ENCODE peak calls at places on chromosomes 16 and 17, in eight cellular contexts. D is AG09309; A is fibroblast of the aortic adventitia; X is CD8-positive, alpha-beta memory T cell; C is CD8-positive, alpha-beta T cell; Q is cardiac fibroblast; Y is bronchial epithelial cell; O is mucosa of descending colon. W is an unnamed sample.
A peak's percentile ranks its signal among the peaks of the same experiment; 100 is the strongest.

GRCh38 chr17:61878984-61879612 is 15.8 kb upstream of the BRIP1 start:
- DNase-seq in Y (no peak), O (no peak), Q (no peak), A (no peak), D (no peak), X (no peak), C (no peak), W (no peak)

GRCh38 chr16:54431041-54431996 is 144.7 kb upstream of the IRX3 start:
- DNase-seq in Q (peak; percentile 23), O (no peak), C (no peak), X (no peak), D (no peak), Y (peak; percentile 12), A (peak; percentile 23), W (no peak)

GRCh38 chr17:4175921-4176802 is 33.2 kb downstream of the CYB5D2 start:
- DNase-seq in O (no peak), Q (no peak), C (peak; percentile 58), Y (no peak), X (peak; percentile 36), A (no peak), D (no peak), W (no peak)

GRCh38 chr17:4539576-4540223 is 15.5 kb downstream of the MYBBP1A start:
- DNase-seq in O (no peak), A (no peak), C (no peak), X (no peak), Y (no peak), D (no peak), Q (no peak), W (no peak)

GRCh38 chr16:81432899-81433560 is 11.6 kb upstream of the CMIP start:
- DNase-seq in D (no peak), Y (no peak), X (no peak), C (no peak), A (no peak), O (no peak), Q (no peak), W (no peak)

GRCh38 chr16:21950782-21951521 is 2.2 kb upstream of the UQCRC2 start:
- DNase-seq in Q (peak; percentile 54), X (no peak), C (peak; percentile 33), D (no peak), A (peak; percentile 55), Y (peak; percentile 50), O (no peak), W (no peak)

GRCh38 chr17:15260376-15261062 is 4.6 kb downstream of the PMP22 start:
- DNase-seq in Q (peak; percentile 93), C (peak; percentile 26), O (peak; percentile 91), Y (peak; percentile 24), D (peak; percentile 70), X (peak; percentile 26), A (peak; percentile 95), W (peak; percentile 62)

GRCh38 chr16:50151744-50152143 is 1.4 kb upstream of the TENT4B start:
- DNase-seq in O (peak; percentile 33), Y (peak; percentile 8), D (no peak), X (no peak), A (no peak), C (no peak), Q (no peak), W (no peak)

GRCh38 chr16:57187508-57187854 is 1.4 kb downstream of the RSPRY1 start:
- DNase-seq in D (no peak), Q (no peak), X (peak; percentile 1), C (peak; percentile 32), Y (no peak), O (no peak), A (no peak), W (no peak)

GRCh38 chr16:27403601-27403992 is 1.6 kb downstream of the IL21R start:
- DNase-seq in Y (no peak), O (no peak), A (no peak), Q (no peak), C (no peak), D (no peak), X (no peak), W (no peak)

GRCh38 chr17:57530508-57530907 is 214.6 kb downstream of the CCDC182 start:
- DNase-seq in Q (no peak), O (no peak), D (no peak), A (no peak), X (no peak), C (peak; percentile 37), Y (peak; percentile 21), W (no peak)

DNA sequence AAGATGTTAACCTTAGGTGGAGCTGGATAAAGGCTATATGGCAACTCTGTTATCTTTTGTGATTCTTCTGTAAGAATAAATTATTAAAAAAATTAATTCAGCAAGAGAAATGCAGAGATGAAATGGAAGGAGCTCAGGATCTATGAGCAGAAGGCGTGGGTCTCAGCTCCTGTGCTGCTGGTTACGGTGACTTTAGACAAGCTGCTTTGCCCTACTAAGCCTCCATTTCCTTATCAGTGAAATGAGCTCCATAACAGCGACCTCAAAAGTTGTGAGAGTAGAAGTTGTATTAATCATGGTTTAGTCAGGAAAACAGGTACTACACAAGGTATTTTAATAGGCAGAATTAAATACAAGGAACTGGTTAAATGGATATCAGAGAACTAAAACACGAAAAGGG is 48.2 kb upstream of the FOXJ1 start:
- DNase-seq in A (no peak), Q (no peak), O (no peak), Y (no peak), X (no peak), C (no peak), D (no peak), W (no peak)
- H3K4me3 ChIP-seq in A (no peak overlapping the region), Q (no peak overlapping the region), O (no peak overlapping the region), Y (no peak overlapping the region), X (no peak overlapping the region), C (no peak overlapping the region), D (no peak overlapping the region), W (no peak overlapping the region)

GRCh38 chr17:73581379-73581778 is 62.9 kb downstream of the SDK2 start:
- DNase-seq in A (no peak), D (no peak), X (no peak), O (no peak), Y (no peak), Q (no peak), C (no peak), W (no peak)

GRCh38 chr17:73575470-73576235 is 68.6 kb downstream of the SDK2 start:
- DNase-seq in C (no peak), A (no peak), X (no peak), Q (no peak), D (no peak), Y (no peak), O (no peak), W (no peak)

GRCh38 chr17:73571524-73572130 is 72.6 kb downstream of the SDK2 start:
- DNase-seq in X (no peak), Y (no peak), D (no peak), Q (no peak), O (no peak), C (no peak), A (no peak), W (no peak)

GRCh38 chr17:73580311-73580710 is 63.9 kb downstream of the SDK2 start:
- DNase-seq in C (no peak), Y (no peak), X (no peak), O (no peak), Q (no peak), A (no peak), D (no peak), W (no peak)

DNA sequence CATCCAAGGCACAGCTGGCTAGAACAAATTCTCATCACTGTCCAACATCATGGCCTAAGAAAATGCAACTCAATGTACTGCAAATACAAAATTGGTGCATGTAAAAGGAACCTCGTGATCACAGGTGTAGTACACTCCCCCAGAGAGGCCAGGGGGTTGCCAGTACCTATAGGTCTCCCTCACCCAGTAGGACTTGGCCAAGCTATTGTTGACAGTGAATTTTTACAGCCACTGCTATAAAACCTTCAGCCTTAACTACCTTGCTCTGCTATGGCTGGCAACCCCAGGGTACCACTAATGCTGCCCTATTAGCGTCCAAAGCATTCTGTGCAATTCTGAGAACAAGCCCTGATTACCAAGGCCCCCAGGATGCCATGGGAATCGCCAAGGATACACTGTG is 67.7 kb downstream of the SDK2 start:
- DNase-seq in Q (no peak), C (no peak), Y (no peak), A (no peak), X (no peak), O (no peak), D (no peak), W (no peak)
- H3K4me3 ChIP-seq in Q (no peak overlapping the region), C (no peak overlapping the region), Y (no peak overlapping the region), A (no peak overlapping the region), X (no peak overlapping the region), O (no peak overlapping the region), D (no peak overlapping the region), W (no peak overlapping the region)

GRCh38 chr17:73341350-73342056 is 29.7 kb upstream of the CDC42EP4 start:
- DNase-seq in Q (no peak), A (no peak), C (no peak), D (no peak), X (no peak), Y (peak; percentile 33), O (no peak), W (no peak)

GRCh38 chr17:73342057-73342522 is 30.3 kb upstream of the CDC42EP4 start:
- DNase-seq in D (no peak), Y (peak; percentile 86), O (no peak), X (no peak), Q (peak; percentile 96), A (peak; percentile 91), C (no peak), W (peak; percentile 68)

GRCh38 chr17:73342549-73343167 is 30.9 kb upstream of the CDC42EP4 start:
- DNase-seq in C (no peak), D (no peak), O (no peak), X (no peak), A (peak; percentile 71), Y (peak; percentile 62), Q (peak; percentile 58), W (no peak)

GRCh38 chr17:73343739-73344454 is 32.1 kb upstream of the CDC42EP4 start:
- DNase-seq in Y (no peak), A (no peak), C (no peak), X (no peak), Q (no peak), O (no peak), D (no peak), W (no peak)

GRCh38 chr17:73343168-73343634 is 31.4 kb upstream of the CDC42EP4 start:
- DNase-seq in O (no peak), Q (peak; percentile 89), D (no peak), Y (no peak), A (peak; percentile 81), C (no peak), X (no peak), W (peak; percentile 67)
- H3K4me3 ChIP-seq in O (no peak overlapping the region), Q (no peak overlapping the region), D (peak overlapping the region; percentile 26), Y (no peak overlapping the region), A (peak overlapping the region; percentile 22), C (no peak overlapping the region), X (no peak overlapping the region), W (peak overlapping the region; percentile 6)

DNA sequence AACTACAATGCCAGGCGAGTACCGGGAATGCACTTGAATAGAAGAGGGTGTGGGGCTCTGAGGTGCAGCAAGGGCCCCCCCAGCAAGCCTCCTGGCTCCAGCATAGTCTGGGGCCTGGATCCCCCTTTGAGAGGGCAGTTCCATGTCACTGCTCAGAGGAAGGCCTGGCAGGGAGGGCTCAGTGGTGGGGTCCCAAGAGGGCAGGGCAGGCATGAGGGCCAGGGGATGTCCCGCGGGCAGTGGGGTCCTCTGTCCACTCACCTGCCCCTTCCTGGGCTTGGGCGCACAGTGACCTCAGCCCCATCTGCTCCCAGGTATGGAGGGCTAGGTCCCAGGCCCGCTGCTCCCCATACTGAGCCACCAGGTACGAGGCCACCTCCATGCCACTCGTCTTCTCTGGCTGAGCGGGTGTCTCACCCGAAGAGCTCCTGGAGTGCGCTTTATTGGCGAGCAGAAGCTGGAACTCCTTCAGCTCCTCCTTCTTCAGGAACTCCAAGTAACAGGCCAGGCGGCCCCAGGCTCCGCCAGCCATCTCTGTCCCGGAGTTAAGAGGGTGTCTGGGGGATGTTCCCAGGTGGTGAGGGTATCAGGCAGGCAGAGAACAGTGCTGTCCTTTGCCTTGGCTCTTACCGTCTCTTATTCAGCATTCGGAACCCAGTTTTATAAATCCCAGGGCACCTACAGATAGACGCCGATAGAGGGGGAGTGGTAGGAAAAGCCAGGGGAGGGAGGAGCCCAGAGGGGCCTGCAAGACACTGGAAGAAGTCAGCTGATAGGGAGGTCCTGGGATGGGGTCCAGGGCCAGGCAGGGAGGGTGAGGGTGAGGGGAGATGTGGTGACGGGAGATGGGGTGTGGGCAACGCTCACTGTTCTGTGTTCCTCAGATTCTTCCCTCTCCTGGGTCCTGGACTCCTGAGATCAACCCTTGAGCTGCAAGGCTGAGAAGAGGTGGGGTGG is 605 bp downstream of the NLRP1 start:
- DNase-seq in Y (peak; percentile 15), O (no peak), A (peak; percentile 73), C (no peak), X (no peak), D (no peak), Q (peak; percentile 64), W (no peak)
- H3K4me3 ChIP-seq in Y (peak overlapping the region; percentile 59), O (no peak overlapping the region), A (peak overlapping the region; percentile 87), C (peak overlapping the region; percentile 87), X (peak overlapping the region; percentile 97), D (peak overlapping the region; percentile 72), Q (peak overlapping the region; percentile 51), W (peak overlapping the region; percentile 49)